ENCODE peak calls at places on chromosomes 11 and 22, in ten cellular contexts. One of them, this sample, is unnamed. For H3K9me3 and H3K4me1, the result is how much of the 10 kb centered on the place peaks cover.

GRCh38 chr22:31789803-31790202 is 36.0 kb downstream of the DEPDC5 start:
- DNase-seq in GM23248: no peak
- DNase-seq in HAP-1: no peak
- DNase-seq in lung: no peak
- DNase-seq in heart right ventricle: peak
- DNase-seq in kidney: no peak
- DNase-seq in IMR-90: no peak
- DNase-seq in thoracic aorta: no peak
- DNase-seq in cardiac muscle cell: peak
- DNase-seq in colonic mucosa: no peak
- DNase-seq in this sample: no peak

GRCh38 chr22:35198738-35199137 is 58.6 kb upstream of the HMGXB4 start:
- DNase-seq in GM23248: no peak
- DNase-seq in lung: no peak
- DNase-seq in thoracic aorta: no peak
- DNase-seq in HAP-1: no peak
- DNase-seq in kidney: no peak
- DNase-seq in heart right ventricle: no peak
- DNase-seq in cardiac muscle cell: no peak
- DNase-seq in colonic mucosa: no peak
- DNase-seq in IMR-90: no peak
- DNase-seq in this sample: no peak

GRCh38 chr11:21475276-21475675 is 717.6 kb upstream of the ANO5 start:
- DNase-seq in IMR-90: no peak
- DNase-seq in HAP-1: peak
- DNase-seq in heart right ventricle: no peak
- DNase-seq in thoracic aorta: no peak
- DNase-seq in kidney: no peak
- DNase-seq in lung: no peak
- DNase-seq in cardiac muscle cell: no peak
- DNase-seq in colonic mucosa: no peak
- DNase-seq in GM23248: no peak
- DNase-seq in this sample: no peak

GRCh38 chr11:123103326-123103980 is 41.5 kb upstream of the HSPA8 start:
- DNase-seq in kidney: no peak
- DNase-seq in lung: peak
- DNase-seq in HAP-1: peak
- DNase-seq in thoracic aorta: peak
- DNase-seq in colonic mucosa: peak
- DNase-seq in IMR-90: peak
- DNase-seq in heart right ventricle: peak
- DNase-seq in GM23248: peak
- DNase-seq in cardiac muscle cell: peak
- DNase-seq in this sample: peak

GRCh38 chr11:17496406-17496805 is 19.8 kb upstream of the ABCC8 start:
- DNase-seq in cardiac muscle cell: peak
- DNase-seq in colonic mucosa: no peak
- DNase-seq in lung: no peak
- DNase-seq in GM23248: peak
- DNase-seq in IMR-90: no peak
- DNase-seq in kidney: peak
- DNase-seq in thoracic aorta: no peak
- DNase-seq in HAP-1: no peak
- DNase-seq in heart right ventricle: no peak
- DNase-seq in this sample: no peak

GRCh38 chr11:61482513-61482912 is 26.0 kb upstream of the LRRC10B start:
- DNase-seq in heart right ventricle: no peak
- DNase-seq in thoracic aorta: no peak
- DNase-seq in cardiac muscle cell: peak
- DNase-seq in colonic mucosa: no peak
- DNase-seq in kidney: no peak
- DNase-seq in GM23248: peak
- DNase-seq in lung: no peak
- DNase-seq in HAP-1: peak
- DNase-seq in IMR-90: no peak
- DNase-seq in this sample: no peak

GRCh38 chr11:2703487-2704141 is 3.8 kb upstream of the KCNQ1OT1 start:
- DNase-seq in IMR-90: no peak
- DNase-seq in thoracic aorta: no peak
- DNase-seq in colonic mucosa: no peak
- DNase-seq in HAP-1: peak
- DNase-seq in heart right ventricle: no peak
- DNase-seq in GM23248: no peak
- DNase-seq in kidney: peak
- DNase-seq in lung: no peak
- DNase-seq in cardiac muscle cell: no peak
- DNase-seq in this sample: no peak

GRCh38 chr11:16956538-16957153 is 57.6 kb downstream of the PLEKHA7 start:
- DNase-seq in IMR-90: no peak
- DNase-seq in HAP-1: no peak
- DNase-seq in lung: no peak
- DNase-seq in cardiac muscle cell: no peak
- DNase-seq in kidney: no peak
- DNase-seq in colonic mucosa: no peak
- DNase-seq in GM23248: no peak
- DNase-seq in thoracic aorta: no peak
- DNase-seq in heart right ventricle: no peak
- DNase-seq in this sample: no peak

GRCh38 chr22:37088750-37089408 is 20.6 kb downstream of the TMPRSS6 start:
- DNase-seq in kidney: no peak
- DNase-seq in thoracic aorta: no peak
- DNase-seq in heart right ventricle: no peak
- DNase-seq in GM23248: no peak
- DNase-seq in IMR-90: no peak
- DNase-seq in HAP-1: no peak
- DNase-seq in cardiac muscle cell: no peak
- DNase-seq in colonic mucosa: no peak
- DNase-seq in lung: no peak
- DNase-seq in this sample: no peak

GRCh38 chr11:1884123-1884415 is 7.6 kb downstream of the PRR33 start:
- DNase-seq in IMR-90: no peak
- DNase-seq in colonic mucosa: no peak
- DNase-seq in lung: no peak
- DNase-seq in GM23248: no peak
- DNase-seq in cardiac muscle cell: no peak
- DNase-seq in thoracic aorta: no peak
- DNase-seq in heart right ventricle: no peak
- DNase-seq in HAP-1: no peak
- DNase-seq in kidney: peak
- DNase-seq in this sample: no peak

GRCh38 chr22:30667092-30667485 is 586 bp downstream of the DUSP18 start:
- DNase-seq in IMR-90: no peak
- DNase-seq in lung: no peak
- DNase-seq in HAP-1: no peak
- DNase-seq in colonic mucosa: peak
- DNase-seq in cardiac muscle cell: peak
- DNase-seq in GM23248: peak
- DNase-seq in kidney: no peak
- DNase-seq in heart right ventricle: no peak
- DNase-seq in thoracic aorta: no peak
- DNase-seq in this sample: no peak

GRCh38 chr22:30665786-30666185 is 1.9 kb downstream of the DUSP18 start:
- DNase-seq in HAP-1: no peak
- DNase-seq in heart right ventricle: no peak
- DNase-seq in lung: no peak
- DNase-seq in IMR-90: no peak
- DNase-seq in cardiac muscle cell: no peak
- DNase-seq in GM23248: no peak
- DNase-seq in colonic mucosa: peak
- DNase-seq in thoracic aorta: no peak
- DNase-seq in kidney: no peak
- DNase-seq in this sample: no peak

GRCh38 chr22:30671071-30671470 is 3.4 kb upstream of the DUSP18 start:
- DNase-seq in HAP-1: no peak
- DNase-seq in cardiac muscle cell: no peak
- DNase-seq in GM23248: no peak
- DNase-seq in colonic mucosa: no peak
- DNase-seq in IMR-90: no peak
- DNase-seq in lung: no peak
- DNase-seq in kidney: no peak
- DNase-seq in heart right ventricle: no peak
- DNase-seq in thoracic aorta: no peak
- DNase-seq in this sample: no peak

GRCh38 chr22:30667486-30668305 is at the start of gene DUSP18:
- DNase-seq in colonic mucosa: peak
- DNase-seq in HAP-1: peak
- DNase-seq in heart right ventricle: peak
- DNase-seq in thoracic aorta: peak
- DNase-seq in kidney: peak
- DNase-seq in IMR-90: peak
- DNase-seq in lung: peak
- DNase-seq in GM23248: peak
- DNase-seq in cardiac muscle cell: peak
- DNase-seq in this sample: peak

DNA sequence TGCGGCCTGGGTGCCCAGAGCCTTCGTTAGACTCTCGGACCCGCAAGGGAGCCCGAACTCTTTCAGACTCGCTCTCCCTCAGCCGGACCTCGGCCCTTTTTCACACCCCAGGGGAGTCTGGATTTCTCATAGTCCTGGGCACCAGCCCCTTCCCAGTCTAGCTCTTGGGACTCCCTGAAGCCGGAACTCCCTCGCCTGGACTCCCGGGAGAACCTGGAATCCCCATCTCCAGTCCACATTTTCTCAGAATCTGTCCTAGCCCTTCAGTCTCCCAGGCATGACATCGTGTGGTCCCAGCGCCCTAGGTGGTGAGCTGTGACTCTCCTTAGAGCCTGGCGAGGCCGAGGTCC is 606 bp upstream of the DUSP18 start:
- DNase-seq in HAP-1: no peak
- DNase-seq in colonic mucosa: no peak
- DNase-seq in cardiac muscle cell: no peak
- DNase-seq in GM23248: no peak
- DNase-seq in lung: no peak
- DNase-seq in thoracic aorta: no peak
- DNase-seq in heart right ventricle: no peak
- DNase-seq in IMR-90: no peak
- DNase-seq in kidney: no peak
- DNase-seq in this sample: no peak
- H3K9me3 ChIP-seq in HAP-1: under half
- H3K9me3 ChIP-seq in colonic mucosa: under half
- H3K9me3 ChIP-seq in cardiac muscle cell: under half
- H3K9me3 ChIP-seq in GM23248: under half
- H3K9me3 ChIP-seq in lung: under half
- H3K9me3 ChIP-seq in thoracic aorta: under half
- H3K9me3 ChIP-seq in heart right ventricle: under half
- H3K9me3 ChIP-seq in IMR-90: under half
- H3K9me3 ChIP-seq in kidney: under half
- H3K9me3 ChIP-seq in this sample: under half

GRCh38 chr11:34192481-34193401 is 87.3 kb downstream of the NAT10 start:
- DNase-seq in IMR-90: peak
- DNase-seq in GM23248: peak
- DNase-seq in lung: peak
- DNase-seq in cardiac muscle cell: no peak
- DNase-seq in HAP-1: no peak
- DNase-seq in heart right ventricle: peak
- DNase-seq in thoracic aorta: peak
- DNase-seq in colonic mucosa: peak
- DNase-seq in kidney: no peak
- DNase-seq in this sample: peak
- H3K4me3 ChIP-seq in IMR-90: peak
- H3K4me3 ChIP-seq in GM23248: peak
- H3K4me3 ChIP-seq in lung: no peak
- H3K4me3 ChIP-seq in cardiac muscle cell: no peak
- H3K4me3 ChIP-seq in HAP-1: no peak
- H3K4me3 ChIP-seq in heart right ventricle: no peak
- H3K4me3 ChIP-seq in thoracic aorta: peak
- H3K4me3 ChIP-seq in colonic mucosa: no peak
- H3K4me3 ChIP-seq in kidney: no peak
- H3K4me3 ChIP-seq in this sample: peak

DNA sequence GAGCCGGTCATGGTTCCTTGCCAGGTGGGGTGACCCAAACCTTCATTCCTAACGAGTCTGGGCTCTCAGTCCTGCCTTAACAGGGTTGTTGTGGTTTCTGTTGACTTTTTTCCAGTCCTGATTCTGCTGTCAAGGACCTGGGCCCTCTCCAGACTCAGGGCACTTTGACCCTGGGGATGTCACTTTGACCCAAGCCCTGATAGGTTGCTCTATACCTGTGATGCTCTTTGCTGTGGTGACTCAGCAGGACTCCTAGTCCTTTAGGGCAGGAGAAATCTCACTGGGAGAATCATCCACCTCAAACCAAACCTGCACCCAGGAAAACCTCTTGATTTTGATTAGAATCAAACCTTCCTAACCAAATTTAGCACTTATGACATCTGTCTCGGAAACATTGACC is 20.5 kb upstream of the MPPED1 start:
- DNase-seq in IMR-90: no peak
- DNase-seq in kidney: no peak
- DNase-seq in lung: no peak
- DNase-seq in heart right ventricle: no peak
- DNase-seq in HAP-1: no peak
- DNase-seq in GM23248: no peak
- DNase-seq in thoracic aorta: no peak
- DNase-seq in cardiac muscle cell: no peak
- DNase-seq in colonic mucosa: no peak
- DNase-seq in this sample: no peak
- H3K4me1 ChIP-seq in IMR-90: under half
- H3K4me1 ChIP-seq in kidney: under half
- H3K4me1 ChIP-seq in lung: under half
- H3K4me1 ChIP-seq in heart right ventricle: under half
- H3K4me1 ChIP-seq in HAP-1: under half
- H3K4me1 ChIP-seq in GM23248: under half
- H3K4me1 ChIP-seq in thoracic aorta: under half
- H3K4me1 ChIP-seq in cardiac muscle cell: under half
- H3K4me1 ChIP-seq in colonic mucosa: under half
- H3K4me1 ChIP-seq in this sample: under half

GRCh38 chr22:47374273-47374771 is 611.9 kb downstream of the TBC1D22A start:
- DNase-seq in thoracic aorta: no peak
- DNase-seq in GM23248: no peak
- DNase-seq in heart right ventricle: no peak
- DNase-seq in colonic mucosa: no peak
- DNase-seq in IMR-90: no peak
- DNase-seq in lung: no peak
- DNase-seq in cardiac muscle cell: no peak
- DNase-seq in HAP-1: no peak
- DNase-seq in kidney: peak
- DNase-seq in this sample: no peak

GRCh38 chr22:47373648-47374272 is 611.3 kb downstream of the TBC1D22A start:
- DNase-seq in HAP-1: no peak
- DNase-seq in lung: no peak
- DNase-seq in colonic mucosa: no peak
- DNase-seq in cardiac muscle cell: no peak
- DNase-seq in heart right ventricle: no peak
- DNase-seq in GM23248: no peak
- DNase-seq in kidney: no peak
- DNase-seq in IMR-90: no peak
- DNase-seq in thoracic aorta: no peak
- DNase-seq in this sample: peak

GRCh38 chr22:47376322-47376700 is 613.9 kb downstream of the TBC1D22A start:
- DNase-seq in lung: no peak
- DNase-seq in heart right ventricle: no peak
- DNase-seq in GM23248: no peak
- DNase-seq in IMR-90: no peak
- DNase-seq in HAP-1: no peak
- DNase-seq in thoracic aorta: no peak
- DNase-seq in kidney: no peak
- DNase-seq in cardiac muscle cell: no peak
- DNase-seq in colonic mucosa: no peak
- DNase-seq in this sample: peak

GRCh38 chr22:47375621-47376321 is 613.3 kb downstream of the TBC1D22A start:
- DNase-seq in GM23248: no peak
- DNase-seq in kidney: no peak
- DNase-seq in HAP-1: no peak
- DNase-seq in thoracic aorta: no peak
- DNase-seq in IMR-90: no peak
- DNase-seq in cardiac muscle cell: no peak
- DNase-seq in lung: no peak
- DNase-seq in colonic mucosa: no peak
- DNase-seq in heart right ventricle: no peak
- DNase-seq in this sample: peak

GRCh38 chr22:47374901-47375575 is 612.6 kb downstream of the TBC1D22A start:
- DNase-seq in cardiac muscle cell: no peak
- DNase-seq in HAP-1: no peak
- DNase-seq in thoracic aorta: no peak
- DNase-seq in colonic mucosa: no peak
- DNase-seq in GM23248: no peak
- DNase-seq in kidney: no peak
- DNase-seq in heart right ventricle: no peak
- DNase-seq in lung: no peak
- DNase-seq in IMR-90: no peak
- DNase-seq in this sample: peak
- H3K9me3 ChIP-seq in cardiac muscle cell: under half
- H3K9me3 ChIP-seq in HAP-1: under half
- H3K9me3 ChIP-seq in thoracic aorta: under half
- H3K9me3 ChIP-seq in colonic mucosa: under half
- H3K9me3 ChIP-seq in GM23248: under half
- H3K9me3 ChIP-seq in kidney: under half
- H3K9me3 ChIP-seq in heart right ventricle: under half
- H3K9me3 ChIP-seq in lung: under half
- H3K9me3 ChIP-seq in IMR-90: under half
- H3K9me3 ChIP-seq in this sample: under half

This sample was measured in tibial artery.